ENCODE peak calls at places on chromosomes 4 and X, in nine cellular contexts. H, Q, C, Y, P, J, V, F and N are unnamed samples.

GRCh38 chr4:169151671-169152070 is 119.1 kb downstream of the SH3RF1 start:
- DNase-seq in H (no peak), Q (no peak), C (no peak), Y (no peak), P (no peak), J (no peak), V (no peak), F (no peak), N (no peak)

GRCh38 chr4:140654516-140654855 is 85.7 kb upstream of the UCP1 start:
- DNase-seq in H (no peak), Q (no peak), C (no peak), Y (no peak), P (peak), J (no peak), V (no peak), F (no peak), N (no peak)

GRCh38 chr4:37464373-37464772 is 219.8 kb downstream of the NWD2 start:
- DNase-seq in H (no peak), Q (no peak), C (no peak), Y (no peak), P (no peak), J (no peak), V (no peak), F (no peak), N (no peak)

GRCh38 chr4:38804654-38805295 is at the start of gene TLR1:
- DNase-seq in H (peak), Q (no peak), C (peak), Y (peak), P (peak), J (no peak), V (peak), F (no peak), N (peak)

GRCh38 chr4:122827258-122827887 is 742 bp downstream of the FGF2 start:
- DNase-seq in H (no peak), Q (peak), C (peak), Y (no peak), P (peak), J (peak), V (peak), F (peak), N (no peak)

GRCh38 chr4:88188738-88189417 is 30.4 kb upstream of the ABCG2 start:
- DNase-seq in H (peak), Q (no peak), C (no peak), Y (no peak), P (no peak), J (no peak), V (no peak), F (no peak), N (no peak)

GRCh38 chr4:185888676-185889075 is 76.7 kb upstream of the SORBS2 start:
- DNase-seq in H (no peak), Q (no peak), C (no peak), Y (no peak), P (no peak), J (no peak), V (no peak), F (no peak), N (no peak)

GRCh38 chrX:40266490-40267333 is 169.0 kb upstream of the BCOR start:
- DNase-seq in H (peak), Q (peak), C (peak), Y (no peak), P (peak), J (peak), V (peak), F (peak), N (peak)

GRCh38 chr4:3308691-3309090 is 15.9 kb downstream of the RGS12 start:
- DNase-seq in H (no peak), Q (no peak), C (no peak), Y (no peak), P (no peak), J (no peak), V (no peak), F (no peak), N (no peak)

GRCh38 chr4:78937837-78938236 is 1.4 kb downstream of the PAQR3 start:
- DNase-seq in H (peak), Q (no peak), C (no peak), Y (no peak), P (no peak), J (no peak), V (no peak), F (no peak), N (no peak)
- H3K4me3 ChIP-seq in H (no peak), Q (peak), C (peak), Y (no peak), P (peak), J (no peak), V (peak), F (no peak), N (peak)

GRCh38 chrX:1597345-1598020 is 6.1 kb downstream of the AKAP17A start:
- DNase-seq in H (no peak), Q (no peak), C (no peak), Y (no peak), P (no peak), J (peak), V (no peak), F (no peak), N (no peak)
- H3K4me3 ChIP-seq in H (no peak), Q (no peak), C (no peak), Y (no peak), P (no peak), J (no peak), V (no peak), F (no peak), N (no peak)

GRCh38 chr4:1298461-1298860 is 8.8 kb downstream of the MAEA start:
- DNase-seq in H (no peak), Q (no peak), C (no peak), Y (no peak), P (no peak), J (no peak), V (no peak), F (no peak), N (no peak)

GRCh38 chr4:1300466-1301455 is 11.1 kb downstream of the MAEA start:
- DNase-seq in H (peak), Q (no peak), C (no peak), Y (no peak), P (no peak), J (no peak), V (no peak), F (peak), N (no peak)

GRCh38 chr4:1297023-1297395 is 7.3 kb downstream of the MAEA start:
- DNase-seq in H (no peak), Q (no peak), C (no peak), Y (no peak), P (no peak), J (no peak), V (no peak), F (no peak), N (no peak)

GRCh38 chr4:1297456-1298325 is 8.0 kb downstream of the MAEA start:
- DNase-seq in H (no peak), Q (no peak), C (peak), Y (no peak), P (no peak), J (no peak), V (peak), F (no peak), N (no peak)

GRCh38 chr4:1299301-1299860 is 9.7 kb downstream of the MAEA start:
- DNase-seq in H (no peak), Q (no peak), C (no peak), Y (no peak), P (no peak), J (no peak), V (no peak), F (no peak), N (no peak)
- H3K4me3 ChIP-seq in H (no peak), Q (no peak), C (no peak), Y (no peak), P (no peak), J (no peak), V (no peak), F (no peak), N (no peak)

GRCh38 chr4:1043658-1044468 is 32.4 kb downstream of the FGFRL1 start:
- DNase-seq in H (peak), Q (peak), C (peak), Y (peak), P (no peak), J (peak), V (peak), F (peak), N (no peak)
- H3K4me3 ChIP-seq in H (no peak), Q (no peak), C (no peak), Y (no peak), P (no peak), J (no peak), V (no peak), F (no peak), N (no peak)

GRCh38 chrX:129653181-129653984 is 1.4 kb downstream of the APLN start:
- DNase-seq in H (no peak), Q (no peak), C (no peak), Y (no peak), P (no peak), J (no peak), V (no peak), F (no peak), N (no peak)
- H3K4me3 ChIP-seq in H (no peak), Q (peak), C (peak), Y (no peak), P (peak), J (no peak), V (peak), F (no peak), N (no peak)

GRCh38 chr4:183376381-183376780 is 54.2 kb upstream of the CLDN24 start:
- DNase-seq in H (no peak), Q (no peak), C (no peak), Y (no peak), P (no peak), J (no peak), V (no peak), F (no peak), N (no peak)
- H3K4me3 ChIP-seq in H (no peak), Q (no peak), C (no peak), Y (no peak), P (no peak), J (no peak), V (no peak), F (no peak), N (no peak)

GRCh38 chr4:163344147-163345050 is 707 bp downstream of the NPY5R start:
- DNase-seq in H (no peak), Q (no peak), C (peak), Y (no peak), P (peak), J (no peak), V (peak), F (peak), N (no peak)

DNA sequence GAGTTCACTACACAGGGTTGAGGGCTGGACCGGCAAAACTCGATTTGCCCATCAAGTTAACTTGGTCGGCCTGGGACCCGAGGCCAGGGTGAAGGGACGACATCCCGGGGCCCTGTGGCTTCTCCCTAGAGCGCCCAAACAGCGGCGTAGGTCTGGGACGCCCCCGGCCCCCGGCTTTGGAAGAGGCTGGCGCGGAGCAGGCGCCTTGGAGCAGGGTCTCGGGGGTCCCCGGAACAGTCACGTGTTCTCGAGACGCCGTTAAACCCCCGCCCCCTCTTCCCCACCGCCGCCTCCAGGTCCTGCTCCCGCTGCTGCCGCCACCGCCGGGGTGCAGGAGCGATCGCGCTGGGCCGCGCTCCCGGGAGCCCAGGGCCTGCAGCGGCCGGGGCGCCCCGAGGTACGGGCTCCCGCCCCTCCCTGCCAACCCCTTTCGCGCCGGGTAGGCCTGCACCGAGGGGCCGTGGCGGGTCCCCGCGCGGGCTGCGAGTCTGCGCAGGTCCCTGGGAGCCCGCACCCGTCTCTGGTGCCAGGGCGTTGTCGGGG is at the start of gene NPY5R:
- DNase-seq in H (no peak), Q (peak), C (peak), Y (no peak), P (no peak), J (no peak), V (peak), F (no peak), N (no peak)
- H3K4me3 ChIP-seq in H (peak), Q (peak), C (peak), Y (peak), P (no peak), J (peak), V (peak), F (peak), N (no peak)